ENCODE peak calls at places on chromosome 3, in seven cellular contexts. L, Q, J, P, I, O and F are unnamed samples.

GRCh38 chr3:101850327-101851048 is 1.2 kb downstream of the NFKBIZ start:
- DNase-seq in L (no peak), Q (no peak), J (no peak), P (peak; percentile 71), I (peak; percentile 74), O (no peak), F (no peak)

GRCh38 chr3:146594843-146595482 is 10.2 kb downstream of the PLSCR5 start:
- DNase-seq in L (peak; percentile 16), Q (no peak), J (no peak), P (no peak), I (peak; percentile 38), O (no peak), F (no peak)

GRCh38 chr3:46258525-46258924 is 16.3 kb downstream of the CCR3 start:
- DNase-seq in L (no peak), Q (no peak), J (no peak), P (no peak), I (no peak), O (no peak), F (no peak)

GRCh38 chr3:99868438-99868723 is 50.7 kb downstream of the CMSS1 start:
- DNase-seq in L (no peak), Q (peak; percentile 48), J (no peak), P (no peak), I (peak; percentile 28), O (no peak), F (no peak)

GRCh38 chr3:26757978-26758377 is 135.4 kb downstream of the LRRC3B start:
- DNase-seq in L (no peak), Q (no peak), J (no peak), P (no peak), I (no peak), O (no peak), F (no peak)

GRCh38 chr3:47001731-47002489 is 22.4 kb downstream of the NBEAL2 start:
- DNase-seq in L (no peak), Q (no peak), J (no peak), P (no peak), I (no peak), O (peak; percentile 61), F (no peak)

GRCh38 chr3:30034246-30034991 is 572.0 kb upstream of the TGFBR2 start:
- DNase-seq in L (no peak), Q (no peak), J (no peak), P (no peak), I (no peak), O (no peak), F (no peak)

GRCh38 chr3:40691598-40691905 is 166.8 kb downstream of the ZNF621 start:
- DNase-seq in L (no peak), Q (no peak), J (no peak), P (no peak), I (peak; percentile 24), O (no peak), F (no peak)

GRCh38 chr3:120773932-120774331 is 31.4 kb downstream of the GTF2E1 start:
- DNase-seq in L (no peak), Q (no peak), J (no peak), P (peak; percentile 83), I (peak; percentile 18), O (no peak), F (no peak)

GRCh38 chr3:80519436-80519835 is 751.6 kb upstream of the ROBO1 start:
- DNase-seq in L (no peak), Q (no peak), J (no peak), P (no peak), I (no peak), O (no peak), F (no peak)

GRCh38 chr3:148641712-148642111 is 56.0 kb upstream of the AGTR1 start:
- DNase-seq in L (no peak), Q (no peak), J (no peak), P (no peak), I (no peak), O (no peak), F (no peak)

GRCh38 chr3:129927072-129927471 is 33.6 kb upstream of the TMCC1 start:
- DNase-seq in L (no peak), Q (no peak), J (no peak), P (no peak), I (no peak), O (no peak), F (no peak)

GRCh38 chr3:14839236-14839635 is 20.5 kb downstream of the FGD5 start:
- DNase-seq in L (no peak), Q (no peak), J (no peak), P (no peak), I (no peak), O (no peak), F (no peak)

GRCh38 chr3:149415484-149415883 is 38.0 kb upstream of the TM4SF1 start:
- DNase-seq in L (no peak), Q (no peak), J (no peak), P (peak; percentile 45), I (no peak), O (no peak), F (no peak)

GRCh38 chr3:130243808-130244207 is 101.7 kb upstream of the COL6A5 start:
- DNase-seq in L (no peak), Q (no peak), J (no peak), P (no peak), I (no peak), O (no peak), F (no peak)

GRCh38 chr3:72327008-72327407 is 521.2 kb downstream of the SHQ1 start:
- DNase-seq in L (no peak), Q (no peak), J (no peak), P (no peak), I (no peak), O (no peak), F (no peak)
- H3K4me3 ChIP-seq in L (no peak overlapping the region), Q (no peak overlapping the region), J (no peak overlapping the region), P (no peak overlapping the region), I (no peak overlapping the region), O (no peak overlapping the region), F (no peak overlapping the region)

GRCh38 chr3:94069242-94069813 is 6.5 kb downstream of the NSUN3 start:
- DNase-seq in L (no peak), Q (no peak), J (no peak), P (peak; percentile 3), I (peak; percentile 56), O (no peak), F (no peak)
- TF ChIP-seq CTCF in L (peak; percentile 18), Q (peak; percentile 40), J (peak; percentile 51), P (peak; percentile 47), I (no peak), O (peak; percentile 72), F (peak; percentile 30)

GRCh38 chr3:51386852-51387229 is 1.8 kb downstream of the MANF start:
- DNase-seq in L (no peak), Q (no peak), J (no peak), P (no peak), I (no peak), O (no peak), F (no peak)
- H3K4me3 ChIP-seq in L (no peak overlapping the region), Q (no peak overlapping the region), J (no peak overlapping the region), P (peak overlapping the region; percentile 99), I (peak overlapping the region; percentile 98), O (peak overlapping the region; percentile 95), F (peak overlapping the region; percentile 64)

DNA sequence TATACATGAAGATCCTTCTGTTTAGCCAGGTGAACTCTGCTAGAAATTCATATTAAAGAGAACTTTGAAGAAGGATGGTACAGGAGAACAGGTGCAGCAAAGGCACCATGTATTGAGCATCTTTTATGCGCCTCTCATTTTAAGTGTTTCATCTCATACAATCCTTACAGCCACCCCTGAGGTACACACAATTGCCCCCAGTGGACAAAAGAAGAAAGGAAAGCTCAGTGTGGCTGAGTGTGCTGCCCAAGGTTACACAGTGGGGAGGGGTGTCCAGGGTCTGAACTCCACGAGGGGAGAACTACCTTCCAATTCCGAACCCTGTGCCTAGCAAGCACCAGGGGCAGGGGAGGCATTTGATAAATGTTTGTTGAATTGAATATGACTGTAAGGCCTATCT is 98.6 kb downstream of the MECOM start:
- DNase-seq in L (no peak), Q (no peak), J (no peak), P (no peak), I (no peak), O (no peak), F (no peak)
- TF ChIP-seq CTCF in L (no peak), Q (no peak), J (no peak), P (no peak), I (peak; percentile 22), O (no peak), F (peak; percentile 45)